ENCODE peak calls at places on chromosome 17, in eight cellular contexts. M, Z, L, T, G, H, O and V are unnamed samples.

GRCh38 chr17:7857724-7858486 is at the start of gene CYB5D1:
- DNase-seq in L (peak), G (peak), M (peak), O (peak), Z (peak), H (peak), T (peak), V (peak)

GRCh38 chr17:49439673-49440571 is 25.2 kb upstream of the PHB1 start:
- DNase-seq in H (no peak), L (no peak), M (no peak), Z (no peak), O (no peak), T (no peak), G (no peak), V (peak)

GRCh38 chr17:82029391-82029790 is 2.1 kb upstream of the RAC3 start:
- DNase-seq in H (no peak), L (no peak), Z (no peak), T (no peak), M (no peak), O (no peak), G (no peak), V (no peak)

GRCh38 chr17:30908717-30909420 is 2.8 kb upstream of the TEFM start:
- DNase-seq in M (no peak), T (no peak), H (no peak), L (no peak), G (no peak), Z (no peak), O (no peak), V (no peak)

GRCh38 chr17:81002409-81003361 is 11.0 kb downstream of the CHMP6 start:
- DNase-seq in H (peak), T (no peak), Z (no peak), G (no peak), O (no peak), L (no peak), M (no peak), V (peak)

GRCh38 chr17:83198366-83199341 is 119.2 kb downstream of the METRNL start:
- DNase-seq in G (peak), M (peak), T (no peak), Z (no peak), L (peak), O (peak), H (peak), V (no peak)

GRCh38 chr17:14321476-14321949 is 20.6 kb downstream of the HS3ST3B1 start:
- DNase-seq in T (no peak), G (no peak), L (no peak), H (no peak), M (no peak), O (no peak), Z (no peak), V (no peak)

GRCh38 chr17:17818088-17818526 is 18.7 kb downstream of the SREBF1 start:
- DNase-seq in G (no peak), Z (no peak), L (no peak), H (no peak), O (no peak), T (peak), M (no peak), V (no peak)

GRCh38 chr17:35617505-35617904 is 30.4 kb downstream of the AP2B1 start:
- DNase-seq in T (no peak), H (no peak), G (no peak), O (no peak), Z (no peak), M (no peak), L (no peak), V (no peak)

GRCh38 chr17:21297597-21297996 is 13.1 kb downstream of the MAP2K3 start:
- DNase-seq in Z (no peak), O (no peak), L (no peak), T (no peak), G (no peak), M (no peak), H (peak), V (no peak)

GRCh38 chr17:35778641-35779196 is 16.7 kb downstream of the MMP28 start:
- DNase-seq in G (no peak), O (no peak), H (no peak), L (no peak), M (no peak), Z (no peak), T (no peak), V (peak)

GRCh38 chr17:18319604-18320256 is 4.6 kb downstream of the SMCR8 start:
- DNase-seq in L (no peak), O (no peak), Z (peak), G (no peak), H (peak), M (no peak), T (peak), V (peak)

GRCh38 chr17:48892940-48893645 is 506 bp downstream of the ATP5MC1 start:
- DNase-seq in Z (no peak), T (no peak), L (no peak), H (no peak), M (no peak), O (no peak), G (no peak), V (no peak)

GRCh38 chr17:58284613-58285421 is 4.1 kb upstream of the MPO start:
- DNase-seq in H (peak), M (no peak), G (peak), Z (no peak), T (no peak), O (no peak), L (no peak), V (no peak)

GRCh38 chr17:57868007-57868774 is 18.3 kb upstream of the MRPS23 start:
- DNase-seq in H (peak), G (peak), O (peak), L (peak), M (peak), T (peak), Z (peak), V (peak)

GRCh38 chr17:27247071-27247957 is 46.6 kb upstream of the WSB1 start:
- DNase-seq in G (peak), M (no peak), T (peak), Z (no peak), H (peak), L (no peak), O (peak), V (peak)

GRCh38 chr17:76820039-76820438 is 48.2 kb upstream of the MGAT5B start:
- DNase-seq in G (no peak), H (no peak), M (no peak), T (no peak), O (no peak), Z (no peak), L (no peak), V (no peak)

GRCh38 chr17:72507370-72507769 is 386.6 kb downstream of the SOX9 start:
- DNase-seq in G (no peak), T (no peak), M (no peak), H (no peak), L (no peak), O (no peak), Z (no peak), V (no peak)

GRCh38 chr17:50056961-50057330 is 1.0 kb downstream of the ITGA3 start:
- DNase-seq in Z (no peak), T (peak), O (no peak), L (no peak), M (no peak), G (no peak), H (peak), V (peak)

GRCh38 chr17:38967290-38967738 is at the start of gene FBXO47:
- DNase-seq in H (peak), Z (peak), L (peak), T (peak), O (peak), M (peak), G (peak), V (peak)

GRCh38 chr17:20706752-20707372 is 127.3 kb downstream of the CDRT15L2 start:
- DNase-seq in H (no peak), O (no peak), L (no peak), Z (no peak), G (no peak), T (no peak), M (no peak), V (no peak)

GRCh38 chr17:51641999-51642398 is 381.7 kb downstream of the UTP18 start:
- DNase-seq in L (no peak), T (no peak), Z (no peak), H (no peak), O (no peak), M (no peak), G (no peak), V (no peak)

GRCh38 chr17:67994827-67995567 is 1.3 kb downstream of the C17orf58 start:
- DNase-seq in H (no peak), M (no peak), G (no peak), T (peak), L (no peak), Z (no peak), O (no peak), V (peak)

GRCh38 chr17:66275651-66276050 is 26.8 kb upstream of the PRKCA start:
- DNase-seq in M (peak), G (no peak), O (no peak), H (no peak), L (no peak), Z (peak), T (peak), V (peak)

GRCh38 chr17:40671282-40671681 is 6.3 kb upstream of the KRT222 start:
- DNase-seq in H (no peak), G (no peak), Z (no peak), M (no peak), O (no peak), T (no peak), L (no peak), V (no peak)

GRCh38 chr17:57440522-57441269 is 184.4 kb downstream of the MSI2 start:
- DNase-seq in H (peak), Z (no peak), O (peak), L (peak), G (no peak), M (peak), T (peak), V (peak)

GRCh38 chr17:63503330-63503685 is 19.9 kb upstream of the KCNH6 start:
- DNase-seq in L (no peak), M (no peak), G (no peak), H (no peak), T (no peak), Z (no peak), O (no peak), V (no peak)

GRCh38 chr17:7712111-7712771 is 5.3 kb upstream of the DNAH2 start:
- DNase-seq in O (no peak), L (no peak), T (no peak), G (no peak), M (no peak), H (no peak), Z (no peak), V (no peak)

GRCh38 chr17:49987681-49988441 is 7.2 kb downstream of the DLX3 start:
- DNase-seq in L (no peak), G (no peak), H (peak), Z (peak), T (peak), O (no peak), M (no peak), V (peak)

GRCh38 chr17:49993423-49994037 is 1.5 kb downstream of the DLX3 start:
- DNase-seq in G (no peak), M (no peak), L (peak), O (no peak), T (no peak), Z (no peak), H (no peak), V (no peak)

GRCh38 chr17:45293413-45294211 is 23.2 kb downstream of the MAP3K14 start:
- DNase-seq in T (peak), M (peak), L (no peak), G (peak), Z (peak), O (peak), H (peak), V (peak)

GRCh38 chr17:49523706-49524472 is 28.8 kb downstream of the NGFR start:
- DNase-seq in M (no peak), L (no peak), H (peak), G (no peak), T (no peak), O (no peak), Z (no peak), V (no peak)

GRCh38 chr17:63601439-63602371 is 1.0 kb downstream of the TACO1 start:
- DNase-seq in O (no peak), L (no peak), H (no peak), T (peak), Z (no peak), G (no peak), M (no peak), V (peak)

GRCh38 chr17:46056800-46057304 is 57.8 kb downstream of the STH start:
- DNase-seq in Z (peak), H (no peak), O (no peak), G (no peak), L (no peak), M (no peak), T (peak), V (peak)

GRCh38 chr17:37736428-37736827 is 8.4 kb downstream of the HNF1B start:
- DNase-seq in O (no peak), L (no peak), M (no peak), G (no peak), Z (no peak), T (no peak), H (no peak), V (no peak)

GRCh38 chr17:37735165-37735564 is 9.7 kb downstream of the HNF1B start:
- DNase-seq in L (no peak), O (no peak), G (no peak), T (no peak), H (no peak), M (no peak), Z (no peak), V (no peak)

GRCh38 chr17:37737971-37738370 is 6.9 kb downstream of the HNF1B start:
- DNase-seq in Z (no peak), G (no peak), L (no peak), H (no peak), M (no peak), T (no peak), O (no peak), V (peak)

GRCh38 chr17:37740861-37741260 is 4.0 kb downstream of the HNF1B start:
- DNase-seq in Z (no peak), L (no peak), H (no peak), T (no peak), G (no peak), M (no peak), O (no peak), V (no peak)

DNA sequence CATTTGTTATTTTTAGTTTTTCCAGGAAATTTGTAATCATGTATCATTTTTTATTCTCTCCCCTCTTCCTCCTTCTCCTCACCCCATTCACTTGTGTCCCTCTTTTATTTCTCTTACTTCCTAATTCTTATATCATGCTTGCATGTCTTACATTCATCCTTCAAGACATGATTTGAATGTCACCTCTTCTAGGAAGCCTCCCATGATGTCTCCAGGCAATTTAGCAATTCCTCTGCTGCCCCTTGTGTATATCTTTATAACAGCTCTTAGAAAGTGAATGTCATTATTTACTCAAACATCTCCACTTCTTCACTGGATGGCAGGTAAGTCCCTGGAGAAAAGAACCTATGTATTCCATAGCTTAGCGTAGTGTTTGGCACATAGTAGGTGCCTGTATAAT is 7.8 kb downstream of the HNF1B start:
- DNase-seq in O (no peak), T (peak), Z (no peak), H (no peak), L (no peak), M (no peak), G (no peak), V (no peak)
- TF ChIP-seq CTCF in O (no peak), T (peak), Z (peak), H (no peak), L (no peak), M (no peak), G (no peak), V (peak)

DNA sequence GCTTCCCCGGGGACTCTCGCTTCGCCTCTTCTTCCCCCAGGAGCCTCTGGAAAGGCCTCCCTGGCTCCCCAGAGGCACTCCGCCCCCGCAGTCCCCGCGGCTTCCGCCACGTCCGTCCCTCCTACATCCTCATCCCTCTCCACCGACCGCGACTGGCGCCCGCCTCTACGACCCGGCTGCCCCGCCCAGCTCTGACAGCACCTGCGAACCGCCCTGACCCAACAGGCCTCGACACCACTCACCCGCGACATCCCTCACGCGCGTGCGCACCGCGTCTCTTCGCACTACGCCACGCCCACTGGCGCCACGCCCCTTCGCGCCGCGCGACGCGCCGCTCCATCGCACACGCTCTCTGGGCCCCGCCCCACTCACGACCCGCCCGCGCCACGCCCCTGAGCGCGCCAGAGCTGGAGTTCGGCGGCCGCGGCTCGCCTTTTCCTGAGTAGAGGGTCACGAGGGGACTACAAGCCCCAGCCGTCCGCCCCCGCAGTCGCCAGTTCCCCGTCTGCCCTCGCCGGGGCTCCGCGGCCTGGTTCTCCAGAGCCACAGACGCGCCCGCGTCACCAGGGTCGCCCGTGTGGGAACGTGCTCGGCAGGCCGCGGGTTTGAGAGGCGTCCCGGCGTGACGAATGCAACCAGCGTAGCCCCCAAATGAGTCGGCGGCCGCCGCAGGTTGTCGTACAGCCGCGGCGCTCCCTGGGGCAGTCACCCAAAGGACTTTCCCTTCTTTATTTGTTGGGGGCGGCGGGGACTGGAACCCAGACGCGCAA is 56.2 kb upstream of the LRRC37A3 start:
- DNase-seq in L (peak), H (peak), T (peak), M (peak), G (peak), Z (peak), O (peak), V (peak)
- H3K4me3 ChIP-seq in L (peak), H (peak), T (peak), M (peak), G (peak), Z (peak), O (peak), V (peak)

GRCh38 chr17:79168486-79169055 is 93.9 kb downstream of the ENGASE start:
- DNase-seq in G (no peak), O (no peak), H (no peak), T (no peak), L (no peak), Z (no peak), M (no peak), V (no peak)

GRCh38 chr17:79169366-79169765 is 94.7 kb downstream of the ENGASE start:
- DNase-seq in T (no peak), M (no peak), O (no peak), L (no peak), Z (no peak), H (no peak), G (no peak), V (no peak)

GRCh38 chr17:79169861-79170260 is 95.2 kb downstream of the ENGASE start:
- DNase-seq in L (no peak), Z (no peak), O (no peak), H (no peak), G (no peak), M (no peak), T (no peak), V (no peak)

GRCh38 chr17:79174193-79174765 is 99.7 kb downstream of the ENGASE start:
- DNase-seq in Z (no peak), O (no peak), G (no peak), L (no peak), M (no peak), T (no peak), H (no peak), V (no peak)

DNA sequence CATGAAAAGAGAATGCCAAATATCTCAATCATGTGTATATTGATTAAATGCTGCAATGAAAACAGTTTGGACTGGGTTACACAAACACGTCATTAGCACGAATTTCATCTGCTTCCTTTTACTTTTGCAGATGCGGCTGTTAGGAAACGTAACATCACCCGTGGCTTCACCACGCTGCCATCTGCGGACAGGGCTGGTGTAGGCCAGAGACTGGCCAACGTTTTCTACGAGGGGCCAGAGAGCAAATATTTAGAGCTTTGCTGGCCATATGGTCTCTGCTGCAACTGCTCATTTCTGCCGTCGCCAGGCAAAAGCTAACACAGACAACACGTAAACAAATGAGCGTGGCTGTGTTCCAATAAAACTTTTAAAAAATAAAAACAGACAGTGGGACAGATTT is 96.5 kb downstream of the ENGASE start:
- DNase-seq in H (no peak), L (no peak), O (no peak), T (no peak), Z (no peak), G (no peak), M (no peak), V (peak)
- TF ChIP-seq CTCF in H (no peak), L (no peak), O (no peak), T (no peak), Z (no peak), G (no peak), M (no peak), V (no peak)

GRCh38 chr17:69501591-69502468 is 87.3 kb downstream of the MAP2K6 start:
- DNase-seq in G (peak), L (no peak), O (no peak), Z (no peak), T (peak), M (no peak), H (no peak), V (peak)
- H3K4me3 ChIP-seq in G (peak), L (no peak), O (peak), Z (no peak), T (peak), M (peak), H (peak), V (peak)

DNA sequence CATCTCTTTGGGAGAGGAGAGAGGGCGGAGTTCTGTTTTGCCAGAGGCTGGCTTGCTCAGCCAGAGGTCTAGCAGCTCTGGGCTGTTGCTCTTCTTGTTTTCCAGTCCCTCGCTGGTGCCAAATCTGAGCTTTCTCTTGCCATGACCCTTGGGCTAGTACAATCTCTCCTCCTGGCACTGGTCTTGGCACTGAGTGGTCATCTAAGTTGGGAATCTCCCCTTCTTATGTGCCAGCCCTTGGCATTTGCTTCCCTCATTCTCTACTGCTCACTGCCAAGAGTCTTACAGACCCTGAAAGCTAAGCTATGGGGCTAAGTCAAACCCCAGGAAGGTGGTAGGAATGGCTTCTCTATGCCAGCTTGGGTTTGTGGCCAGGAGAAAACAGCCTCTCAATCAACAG is 148.6 kb downstream of the SHISA6 start:
- DNase-seq in Z (no peak), H (no peak), O (no peak), T (no peak), M (no peak), L (no peak), G (no peak), V (no peak)
- TF ChIP-seq CTCF in Z (no peak), H (no peak), O (no peak), T (no peak), M (no peak), L (no peak), G (no peak), V (no peak)

GRCh38 chr17:1559743-1560581 is 2.6 kb downstream of the PITPNA start:
- DNase-seq in H (peak), G (no peak), Z (no peak), M (no peak), O (no peak), T (no peak), L (no peak), V (no peak)

GRCh38 chr17:1562178-1562643 is 381 bp downstream of the PITPNA start:
- DNase-seq in G (no peak), L (no peak), O (no peak), H (peak), T (no peak), M (no peak), Z (no peak), V (peak)

GRCh38 chr17:1561420-1562177 is 993 bp downstream of the PITPNA start:
- DNase-seq in G (no peak), L (no peak), T (no peak), O (no peak), H (peak), M (no peak), Z (no peak), V (no peak)

GRCh38 chr17:1559047-1559742 is 3.4 kb downstream of the PITPNA start:
- DNase-seq in G (no peak), H (peak), Z (no peak), O (no peak), M (no peak), T (no peak), L (no peak), V (no peak)

GRCh38 chr17:1560582-1561170 is 1.9 kb downstream of the PITPNA start:
- DNase-seq in Z (no peak), H (no peak), O (no peak), L (no peak), M (no peak), G (no peak), T (no peak), V (no peak)
- H3K4me3 ChIP-seq in Z (peak), H (peak), O (peak), L (no peak), M (no peak), G (no peak), T (no peak), V (peak)

GRCh38 chr17:42072323-42073187 is 22.2 kb upstream of the C17orf113 start:
- DNase-seq in M (no peak), L (peak), T (no peak), O (no peak), Z (no peak), G (no peak), H (no peak), V (no peak)
- TF ChIP-seq CTCF in M (no peak), L (no peak), T (no peak), O (no peak), Z (no peak), G (no peak), H (no peak), V (no peak)